ENCODE peak calls at places on chromosomes 4 and X, in four cellular contexts. U, W, T and B are unnamed samples.

GRCh38 chr4:81314196-81314896 is 99.3 kb upstream of the PRKG2 start:
- DNase-seq in U (no peak), W (no peak), T (no peak), B (no peak)

GRCh38 chrX:44317196-44317595 is 26.3 kb downstream of the EFHC2 start:
- DNase-seq in U (no peak), W (no peak), T (no peak), B (no peak)

GRCh38 chr4:169313732-169314131 is 43.0 kb upstream of the SH3RF1 start:
- DNase-seq in U (no peak), W (no peak), T (no peak), B (no peak)

GRCh38 chr4:154073107-154073817 is 284.4 kb upstream of the SFRP2 start:
- DNase-seq in U (no peak), W (no peak), T (no peak), B (no peak)

GRCh38 chr4:10461091-10461849 is 4.0 kb upstream of the ZNF518B start:
- DNase-seq in U (peak; percentile 87), W (no peak), T (no peak), B (peak; percentile 34)

GRCh38 chr4:183503497-183504063 is 1.3 kb upstream of the ING2 start:
- DNase-seq in U (no peak), W (no peak), T (no peak), B (peak; percentile 18)

GRCh38 chr4:16119981-16120380 is 36.2 kb upstream of the PROM1 start:
- DNase-seq in U (no peak), W (no peak), T (no peak), B (no peak)

GRCh38 chr4:165327211-165328100 is at the start of gene MSMO1:
- DNase-seq in U (peak; percentile 98), W (peak; percentile 97), T (peak; percentile 98), B (peak; percentile 97)

GRCh38 chrX:50448565-50448964 is 22.1 kb downstream of the DGKK start:
- DNase-seq in U (peak; percentile 32), W (peak; percentile 62), T (no peak), B (peak; percentile 1)

GRCh38 chr4:41644288-41644914 is 104.1 kb downstream of the PHOX2B start:
- DNase-seq in U (peak; percentile 60), W (peak; percentile 3), T (peak; percentile 67), B (no peak)

GRCh38 chrX:65668362-65669310 is 1.2 kb downstream of the MSN start:
- DNase-seq in U (peak; percentile 85), W (no peak), T (no peak), B (peak; percentile 23)

GRCh38 chr4:140755811-140756291 is 334 bp downstream of the TBC1D9 start:
- DNase-seq in U (no peak), W (no peak), T (no peak), B (peak; percentile 28)

GRCh38 chr4:9942139-9942538 is 79.2 kb downstream of the SLC2A9 start:
- DNase-seq in U (no peak), W (no peak), T (no peak), B (no peak)

GRCh38 chr4:78585633-78586032 is 34.1 kb downstream of the ANXA3 start:
- DNase-seq in U (no peak), W (no peak), T (no peak), B (no peak)

GRCh38 chr4:89111833-89112563 is 665 bp downstream of the TIGD2 start:
- DNase-seq in U (peak; percentile 32), W (peak; percentile 97), T (no peak), B (peak; percentile 69)

GRCh38 chr4:85489273-85489672 is 14.3 kb downstream of the ARHGAP24 start:
- DNase-seq in U (no peak), W (no peak), T (no peak), B (peak; percentile 84)

GRCh38 chrX:48971325-48972213 is at the start of gene KCND1:
- DNase-seq in U (no peak), W (no peak), T (peak; percentile 34), B (no peak)

GRCh38 chr4:169485791-169486742 is 126.3 kb downstream of the NEK1 start:
- DNase-seq in U (peak; percentile 45), W (peak; percentile 36), T (no peak), B (peak; percentile 13)

GRCh38 chr4:2340272-2341061 is 78.0 kb downstream of the ZFYVE28 start:
- DNase-seq in U (no peak), W (no peak), T (no peak), B (no peak)

GRCh38 chr4:173466101-173466500 is 63.9 kb downstream of the HAND2 start:
- DNase-seq in U (no peak), W (no peak), T (no peak), B (no peak)

GRCh38 chrX:78321809-78322208 is 5.6 kb downstream of the CYSLTR1 start:
- DNase-seq in U (no peak), W (no peak), T (no peak), B (no peak)

GRCh38 chr4:147409350-147409749 is 71.5 kb upstream of the EDNRA start:
- DNase-seq in U (no peak), W (no peak), T (no peak), B (no peak)

GRCh38 chrX:13153796-13154195 is 109.4 kb upstream of the FAM9C start:
- DNase-seq in U (no peak), W (no peak), T (no peak), B (no peak)

GRCh38 chr4:74997942-74998341 is 65.0 kb downstream of the PARM1 start:
- DNase-seq in U (no peak), W (no peak), T (no peak), B (no peak)

GRCh38 chr4:38177035-38177791 is 217.0 kb downstream of the PTTG2 start:
- DNase-seq in U (no peak), W (no peak), T (no peak), B (no peak)

GRCh38 chr4:85842540-85842939 is 367.6 kb downstream of the ARHGAP24 start:
- DNase-seq in U (no peak), W (no peak), T (no peak), B (no peak)

GRCh38 chrX:13646154-13646549 is 6.8 kb upstream of the TCEANC start:
- DNase-seq in U (peak; percentile 83), W (peak; percentile 30), T (peak; percentile 15), B (peak; percentile 24)

GRCh38 chrX:24167719-24168472 is 18.4 kb downstream of the ZFX start:
- DNase-seq in U (no peak), W (no peak), T (no peak), B (no peak)

GRCh38 chr4:168387091-168387490 is 68.5 kb upstream of the DDX60 start:
- DNase-seq in U (no peak), W (no peak), T (no peak), B (no peak)

GRCh38 chr4:168811793-168812651 is 198.0 kb downstream of the CBR4 start:
- DNase-seq in U (no peak), W (no peak), T (no peak), B (no peak)

GRCh38 chr4:55758570-55758969 is 61.0 kb upstream of the EXOC1L start:
- DNase-seq in U (no peak), W (no peak), T (no peak), B (no peak)

GRCh38 chr4:78298618-78299017 is 241.5 kb downstream of the FRAS1 start:
- DNase-seq in U (no peak), W (no peak), T (no peak), B (no peak)

DNA sequence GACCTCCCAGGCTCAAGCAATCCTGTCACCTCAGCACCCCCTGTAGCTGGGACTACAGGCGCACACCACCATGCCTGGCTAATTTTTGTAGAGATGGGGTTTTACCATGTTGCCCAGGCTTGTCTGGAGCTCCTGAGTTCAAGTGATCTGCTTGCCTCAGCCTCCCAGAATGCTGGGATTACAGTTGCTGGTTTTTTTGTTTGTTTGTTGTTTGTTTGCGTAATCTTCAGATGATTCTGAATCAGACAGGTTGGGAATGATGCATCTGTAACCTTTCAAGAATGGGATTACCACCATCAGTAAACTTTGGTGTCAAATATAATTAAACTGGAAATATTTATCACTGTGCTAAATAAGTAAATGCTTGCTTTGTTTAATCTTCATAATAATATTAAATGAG is 62.0 kb upstream of the SLC10A4 start:
- DNase-seq in U (no peak), W (no peak), T (no peak), B (no peak)
- TF ChIP-seq PHF8 in U (no peak), W (no peak), T (no peak), B (no peak)

GRCh38 chr4:184977747-184978146 is 40.5 kb upstream of the HELT start:
- DNase-seq in U (no peak), W (no peak), T (no peak), B (no peak)

GRCh38 chr4:184979461-184980124 is 38.7 kb upstream of the HELT start:
- DNase-seq in U (no peak), W (no peak), T (no peak), B (no peak)

GRCh38 chr4:184972996-184973395 is 45.3 kb upstream of the HELT start:
- DNase-seq in U (no peak), W (no peak), T (no peak), B (no peak)

GRCh38 chr4:184980261-184980660 is 38.0 kb upstream of the HELT start:
- DNase-seq in U (no peak), W (no peak), T (no peak), B (no peak)

DNA sequence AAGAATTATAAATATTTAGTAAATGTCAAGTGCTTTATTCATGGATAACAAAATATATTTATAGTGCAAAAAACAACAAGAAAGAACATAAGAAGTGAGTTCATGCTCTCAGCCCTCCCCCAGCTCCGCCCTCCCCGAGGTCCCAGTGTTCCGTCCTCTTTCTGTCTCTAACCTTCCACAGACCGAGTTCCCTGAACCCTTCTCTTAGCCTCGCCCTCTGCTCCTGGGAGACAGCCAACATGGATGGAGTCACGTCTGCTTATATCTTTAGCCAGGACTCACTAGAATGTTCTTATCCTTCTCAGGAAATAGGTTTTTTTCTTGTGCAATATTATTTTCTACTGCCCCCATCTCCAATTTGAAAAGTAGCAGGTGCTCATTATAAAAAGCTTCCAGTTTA is 40.1 kb upstream of the HELT start:
- DNase-seq in U (no peak), W (no peak), T (no peak), B (no peak)
- TF ChIP-seq PHF8 in U (no peak), W (no peak), T (no peak), B (no peak)

DNA sequence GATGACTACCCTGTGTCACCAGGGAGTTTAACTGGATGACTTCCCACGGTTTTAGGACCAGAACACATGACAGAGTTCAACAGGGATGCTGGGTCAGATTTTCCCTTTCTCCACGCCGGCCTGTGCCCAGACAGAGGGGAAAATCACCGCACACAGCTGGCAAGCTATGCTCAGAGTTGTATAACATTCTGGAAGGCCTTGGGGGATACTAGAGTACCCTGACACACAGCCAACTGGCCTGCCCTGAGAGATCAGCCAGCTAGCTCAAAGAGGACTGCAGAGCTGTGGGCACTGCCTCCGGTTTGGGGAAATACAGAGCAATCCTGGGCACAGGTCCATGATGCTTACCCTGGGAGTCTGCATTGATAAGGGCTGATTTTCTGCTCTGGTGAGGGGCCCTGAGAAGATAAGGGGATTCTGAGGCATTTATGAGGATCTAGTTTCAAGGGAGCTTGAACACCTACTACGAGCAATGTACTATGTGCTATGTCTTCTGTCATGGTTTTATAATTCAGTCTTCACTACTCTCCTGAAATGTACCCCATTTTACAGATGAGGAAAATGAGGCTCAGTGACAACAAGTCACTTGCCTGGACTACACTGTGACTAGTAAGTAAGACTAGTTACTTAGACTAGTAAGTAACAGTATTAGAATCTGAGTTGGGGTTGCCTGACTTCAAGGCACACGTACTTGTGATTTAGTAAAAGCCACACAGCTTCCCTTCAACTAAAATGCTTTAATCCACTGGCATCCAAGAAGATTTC is 14.7 kb downstream of the C4orf54 start:
- DNase-seq in U (no peak), W (no peak), T (no peak), B (no peak)
- TF ChIP-seq PHF8 in U (no peak), W (no peak), T (no peak), B (no peak)

DNA sequence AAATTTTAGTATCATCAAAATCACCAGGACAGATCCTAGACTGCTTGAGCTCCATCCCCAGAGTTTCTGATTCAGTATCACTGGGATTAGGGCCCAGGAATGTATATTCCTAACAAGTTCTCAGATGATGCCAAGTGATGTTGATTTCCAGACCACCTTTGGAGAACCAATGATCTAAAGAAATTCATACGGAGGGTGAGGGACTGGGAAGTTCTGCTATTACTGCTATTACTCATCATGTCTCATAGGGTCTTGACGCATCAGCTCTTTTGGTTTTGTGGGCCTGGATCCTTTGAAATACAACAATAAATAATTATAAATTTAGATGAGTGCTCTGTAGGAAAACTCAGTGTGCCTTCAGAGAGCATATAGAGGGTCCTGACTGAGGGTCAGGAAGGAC is 59.8 kb upstream of the LGI2 start:
- DNase-seq in U (no peak), W (no peak), T (no peak), B (no peak)
- TF ChIP-seq PHF8 in U (no peak), W (no peak), T (no peak), B (no peak)